ENCODE peak calls at places on chromosomes 7 and 10, in ten cellular contexts. U is transverse colon, E is K562, D is GM23338, F is stomach, R is HepG2, A is HCT116, T is spleen, S is prostate gland, X is vagina. J is an unnamed sample. For H3K4me1, the result is how much of the 10 kb centered on the place peaks cover.

GRCh38 chr7:108204281-108204796 is 74.2 kb upstream of the LAMB4 start:
- DNase-seq in U (no peak), R (no peak), X (no peak), D (no peak), A (no peak), F (no peak), T (no peak), E (no peak), S (no peak), J (peak)

GRCh38 chr7:46784746-46785145 is 797.2 kb downstream of the TNS3 start:
- DNase-seq in X (no peak), A (peak), U (no peak), E (no peak), S (no peak), D (no peak), T (no peak), F (no peak), R (no peak), J (no peak)

GRCh38 chr10:112904000-112904399 is 46.0 kb upstream of the TCF7L2 start:
- DNase-seq in T (no peak), F (no peak), S (no peak), X (no peak), R (peak), E (no peak), D (no peak), U (no peak), A (peak), J (no peak)

GRCh38 chr7:131459256-131459655 is 97.2 kb downstream of the PODXL start:
- DNase-seq in U (no peak), E (no peak), X (no peak), D (no peak), F (no peak), R (no peak), T (no peak), A (peak), S (no peak), J (no peak)

GRCh38 chr10:72847681-72848080 is 45.9 kb upstream of the OIT3 start:
- DNase-seq in R (no peak), X (no peak), F (no peak), S (no peak), U (no peak), E (no peak), T (no peak), D (no peak), A (no peak), J (no peak)

GRCh38 chr10:89338717-89339116 is 10.9 kb downstream of the IFIT3 start:
- DNase-seq in R (no peak), T (no peak), A (no peak), D (no peak), U (no peak), S (no peak), X (no peak), F (no peak), E (no peak), J (no peak)

GRCh38 chr7:25669300-25669781 is 441.1 kb upstream of the NPVF start:
- DNase-seq in E (no peak), D (no peak), F (no peak), S (no peak), A (no peak), X (no peak), U (no peak), R (no peak), T (no peak), J (no peak)

GRCh38 chr10:99941942-99942835 is 67.6 kb downstream of the DNMBP start:
- DNase-seq in S (no peak), U (no peak), T (no peak), F (no peak), R (no peak), D (no peak), E (no peak), X (no peak), A (no peak), J (no peak)

GRCh38 chr10:48251525-48252353 is 22.8 kb downstream of the FRMPD2 start:
- DNase-seq in A (no peak), X (no peak), S (peak), F (peak), E (no peak), D (peak), T (no peak), R (no peak), U (peak), J (no peak)

GRCh38 chr10:82358486-82359097 is 483.6 kb downstream of the NRG3 start:
- DNase-seq in E (no peak), F (no peak), U (no peak), X (no peak), R (no peak), D (no peak), S (no peak), A (no peak), T (no peak), J (no peak)

GRCh38 chr7:139738101-139738489 is 39.7 kb downstream of the HIPK2 start:
- DNase-seq in U (no peak), S (no peak), X (peak), D (no peak), E (no peak), A (no peak), T (no peak), R (peak), F (no peak), J (no peak)

GRCh38 chr7:51065766-51066165 is 250.8 kb downstream of the COBL start:
- DNase-seq in A (no peak), U (no peak), F (no peak), X (no peak), D (no peak), R (no peak), E (no peak), S (no peak), T (no peak), J (no peak)

GRCh38 chr7:1851731-1852531 is 181.9 kb downstream of the ELFN1 start:
- DNase-seq in U (no peak), X (no peak), D (no peak), R (no peak), S (no peak), E (no peak), A (no peak), F (peak), T (peak), J (peak)

GRCh38 chr7:8387551-8388256 is 45.7 kb upstream of the NXPH1 start:
- DNase-seq in T (no peak), X (no peak), R (no peak), A (no peak), S (no peak), E (peak), F (no peak), U (no peak), D (no peak), J (no peak)

GRCh38 chr7:112023282-112023681 is 182.9 kb downstream of the DOCK4 start:
- DNase-seq in X (no peak), U (no peak), A (no peak), E (no peak), F (no peak), R (no peak), D (no peak), S (no peak), T (no peak), J (no peak)

GRCh38 chr10:71265618-71266146 is 53.3 kb downstream of the UNC5B start:
- DNase-seq in F (no peak), R (no peak), X (no peak), U (no peak), E (no peak), A (no peak), T (no peak), D (no peak), S (no peak), J (peak)

GRCh38 chr10:33094263-33095051 is 136.4 kb upstream of the ITGB1 start:
- DNase-seq in R (no peak), S (no peak), A (no peak), T (no peak), X (no peak), F (no peak), E (no peak), D (no peak), U (no peak), J (no peak)

GRCh38 chr7:4230352-4230751 is 451.7 kb upstream of the FOXK1 start:
- DNase-seq in X (no peak), F (no peak), T (no peak), R (no peak), D (no peak), E (no peak), S (no peak), A (no peak), U (no peak), J (no peak)

GRCh38 chr10:33041783-33042437 is 83.9 kb upstream of the ITGB1 start:
- DNase-seq in D (peak), R (no peak), E (no peak), T (no peak), A (no peak), X (no peak), F (no peak), S (no peak), U (no peak), J (no peak)

GRCh38 chr10:110260746-110261477 is 43.8 kb downstream of the SMNDC1 start:
- DNase-seq in F (no peak), E (no peak), A (no peak), R (no peak), U (no peak), S (no peak), X (no peak), T (no peak), D (no peak), J (no peak)

GRCh38 chr7:19932549-19933249 is 159.3 kb upstream of the TMEM196 start:
- DNase-seq in F (no peak), D (no peak), E (no peak), X (no peak), S (no peak), R (no peak), A (no peak), U (no peak), T (no peak), J (no peak)

GRCh38 chr10:48457949-48458661 is 146.8 kb downstream of the ARHGAP22 start:
- DNase-seq in U (no peak), S (no peak), D (no peak), E (no peak), A (no peak), F (peak), X (peak), T (peak), R (no peak), J (peak)

GRCh38 chr7:50865450-50865849 is 82.8 kb upstream of the GRB10 start:
- DNase-seq in F (no peak), R (no peak), U (no peak), A (no peak), E (no peak), D (no peak), T (no peak), X (no peak), S (no peak), J (no peak)

GRCh38 chr7:151110941-151111645 is 24.8 kb downstream of the AGAP3 start:
- DNase-seq in S (peak), A (no peak), X (no peak), U (peak), T (peak), D (peak), E (peak), R (peak), F (peak), J (peak)

GRCh38 chr7:73770002-73770859 is at the start of gene CLDN3:
- DNase-seq in R (no peak), A (peak), U (peak), X (no peak), E (no peak), D (peak), F (peak), T (no peak), S (peak), J (peak)

GRCh38 chr10:33386926-33387325 is 52.5 kb upstream of the NRP1 start:
- DNase-seq in S (no peak), A (no peak), T (no peak), F (no peak), X (no peak), E (no peak), R (no peak), D (no peak), U (no peak), J (peak)

GRCh38 chr7:69457912-69458491 is 140.3 kb upstream of the AUTS2 start:
- DNase-seq in A (no peak), T (no peak), U (no peak), D (peak), E (no peak), F (no peak), S (no peak), R (no peak), X (no peak), J (no peak)

GRCh38 chr7:152430857-152431256 is 4.9 kb downstream of the KMT2C start:
- DNase-seq in X (no peak), F (no peak), S (no peak), A (no peak), U (no peak), D (no peak), T (no peak), R (no peak), E (no peak), J (no peak)

GRCh38 chr7:152436279-152437147 is 710 bp upstream of the KMT2C start:
- DNase-seq in E (peak), D (peak), X (peak), A (peak), R (peak), S (peak), T (peak), F (peak), U (peak), J (peak)

DNA sequence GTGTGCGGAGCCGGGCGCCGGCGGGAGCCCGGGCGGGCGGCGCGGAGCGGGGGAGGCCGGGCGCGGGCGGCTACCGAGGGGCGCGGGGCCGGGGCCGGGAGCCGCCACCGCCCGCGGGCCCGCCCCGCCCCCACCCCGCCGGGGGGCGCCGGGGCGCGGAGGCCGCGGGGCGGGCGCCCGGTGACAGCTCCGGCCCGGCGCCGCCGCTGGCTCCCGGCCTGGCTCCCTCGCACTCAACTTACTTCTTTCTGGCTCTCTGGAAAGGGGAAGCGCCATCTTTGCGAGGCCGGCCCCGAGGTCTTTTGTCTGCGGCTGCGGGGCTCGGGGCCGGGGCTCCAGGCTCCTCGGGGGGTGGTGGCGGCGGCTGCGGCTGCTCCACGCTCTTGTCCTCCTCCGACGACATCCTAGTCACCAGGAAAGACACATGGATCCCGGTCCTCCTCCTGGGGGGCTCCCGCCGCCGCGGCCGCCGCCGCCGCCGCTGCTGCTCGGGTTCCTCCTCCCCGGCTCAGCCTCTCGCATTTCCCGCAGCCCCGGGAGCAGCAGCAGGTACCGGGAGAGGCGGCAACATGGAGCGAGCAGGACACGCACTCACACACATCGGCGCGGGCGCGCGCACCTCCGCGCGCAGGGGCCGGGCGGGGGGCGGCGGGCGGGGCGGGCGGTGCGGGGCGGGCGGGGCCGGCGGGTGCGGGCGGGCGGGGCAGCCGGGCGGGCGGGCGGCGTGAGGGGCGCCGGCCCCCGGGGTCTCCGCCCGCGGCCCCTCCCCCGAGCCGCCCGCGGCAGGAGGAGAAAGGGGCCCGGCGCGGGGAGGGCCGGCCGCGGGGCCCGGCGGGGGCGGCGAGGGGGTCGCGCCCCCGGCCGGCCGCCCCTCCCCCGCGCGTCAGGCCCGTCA is at the start of gene KMT2C:
- DNase-seq in T (peak), F (peak), E (peak), D (peak), S (peak), R (no peak), A (no peak), X (no peak), U (peak), J (peak)
- TF ChIP-seq POLR2AphosphoS5 in T (peak), F (peak), E (peak), D (no peak), S (peak), R (no peak), A (peak), X (peak), U (peak), J (peak)

GRCh38 chr10:1571587-1572237 is 165.6 kb downstream of the ADARB2 start:
- DNase-seq in D (no peak), U (no peak), A (no peak), E (no peak), F (no peak), S (no peak), R (no peak), X (no peak), T (no peak), J (no peak)

GRCh38 chr10:1567742-1568495 is 169.4 kb downstream of the ADARB2 start:
- DNase-seq in X (no peak), D (no peak), R (no peak), U (no peak), T (peak), A (no peak), S (no peak), E (no peak), F (no peak), J (no peak)

GRCh38 chr10:1572519-1573333 is 164.6 kb downstream of the ADARB2 start:
- DNase-seq in D (no peak), R (no peak), T (no peak), A (no peak), F (no peak), X (no peak), S (no peak), U (no peak), E (no peak), J (no peak)

GRCh38 chr10:1569208-1569607 is 168.1 kb downstream of the ADARB2 start:
- DNase-seq in D (no peak), E (no peak), F (no peak), T (peak), X (no peak), S (no peak), A (no peak), U (no peak), R (no peak), J (no peak)

GRCh38 chr10:1570652-1571051 is 166.7 kb downstream of the ADARB2 start:
- DNase-seq in E (no peak), U (no peak), D (peak), X (no peak), A (no peak), S (no peak), R (no peak), F (no peak), T (peak), J (no peak)
- H3K4me1 ChIP-seq in E (under half), U (under half), D (under half), X (under half), A (under half), S (under half), R (under half), F (under half), T (under half), J (under half)

GRCh38 chr10:117654105-117654504 is 111.6 kb downstream of the EMX2 start:
- DNase-seq in E (no peak), A (no peak), X (peak), R (no peak), D (no peak), S (no peak), F (no peak), U (no peak), T (no peak), J (no peak)

GRCh38 chr10:117652228-117653169 is 110.0 kb downstream of the EMX2 start:
- DNase-seq in A (no peak), R (no peak), S (no peak), T (no peak), E (no peak), X (peak), U (no peak), D (no peak), F (no peak), J (no peak)

GRCh38 chr10:117661316-117661715 is 118.8 kb downstream of the EMX2 start:
- DNase-seq in A (no peak), T (no peak), X (no peak), F (no peak), R (no peak), S (no peak), U (no peak), E (no peak), D (no peak), J (no peak)

GRCh38 chr10:117653170-117653515 is 110.6 kb downstream of the EMX2 start:
- DNase-seq in X (no peak), T (no peak), R (peak), F (no peak), S (no peak), E (no peak), A (peak), D (no peak), U (no peak), J (no peak)

DNA sequence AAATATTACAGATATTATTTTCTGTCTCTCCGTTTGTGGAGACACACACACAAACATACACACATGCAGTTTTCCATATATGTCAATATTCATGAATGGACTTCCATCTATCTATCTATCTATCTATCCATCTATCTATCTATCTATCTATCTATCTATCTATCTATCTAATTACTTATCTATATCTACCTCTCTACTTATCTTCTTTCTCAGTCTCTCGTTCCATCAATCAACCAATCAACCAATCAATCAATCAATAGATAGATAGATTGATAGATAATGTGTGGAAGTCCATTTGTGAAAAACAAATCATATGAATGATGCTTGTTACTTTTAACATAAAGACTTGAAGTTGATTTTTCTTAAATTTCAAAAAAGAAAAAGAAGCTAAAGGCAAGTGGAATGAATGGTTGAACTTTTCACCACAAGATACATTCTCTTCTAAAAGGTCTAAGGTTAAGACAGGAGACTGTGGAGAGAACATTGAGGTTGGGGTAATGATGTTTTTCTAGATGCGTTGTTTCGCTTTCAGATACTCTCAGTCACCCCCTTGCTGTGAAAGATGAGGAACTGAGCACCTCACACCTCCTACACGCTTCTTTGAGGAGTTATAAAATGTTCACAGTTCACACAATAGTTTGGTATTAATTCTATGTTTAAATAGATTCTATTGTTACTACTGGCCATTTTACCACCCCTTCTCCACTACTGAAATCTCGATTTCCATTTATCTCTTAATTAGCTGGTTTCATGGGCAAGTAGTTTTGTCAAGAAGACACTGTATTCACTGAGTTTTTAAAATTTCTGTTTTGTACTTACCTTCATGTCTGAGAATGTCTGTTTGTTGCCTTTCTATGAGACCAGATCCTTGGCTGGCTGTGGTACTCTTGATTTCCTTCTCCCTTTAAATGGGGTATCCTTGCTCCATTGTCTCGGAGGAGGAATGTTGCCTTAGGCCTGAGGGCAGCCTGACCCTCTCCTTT is 114.1 kb downstream of the EMX2 start:
- DNase-seq in S (no peak), U (no peak), R (no peak), X (no peak), T (no peak), D (no peak), E (no peak), F (no peak), A (no peak), J (no peak)
- TF ChIP-seq CTCF in S (no peak), U (no peak), R (no peak), X (no peak), T (no peak), D (no peak), E (no peak), F (no peak), A (no peak), J (no peak)

DNA sequence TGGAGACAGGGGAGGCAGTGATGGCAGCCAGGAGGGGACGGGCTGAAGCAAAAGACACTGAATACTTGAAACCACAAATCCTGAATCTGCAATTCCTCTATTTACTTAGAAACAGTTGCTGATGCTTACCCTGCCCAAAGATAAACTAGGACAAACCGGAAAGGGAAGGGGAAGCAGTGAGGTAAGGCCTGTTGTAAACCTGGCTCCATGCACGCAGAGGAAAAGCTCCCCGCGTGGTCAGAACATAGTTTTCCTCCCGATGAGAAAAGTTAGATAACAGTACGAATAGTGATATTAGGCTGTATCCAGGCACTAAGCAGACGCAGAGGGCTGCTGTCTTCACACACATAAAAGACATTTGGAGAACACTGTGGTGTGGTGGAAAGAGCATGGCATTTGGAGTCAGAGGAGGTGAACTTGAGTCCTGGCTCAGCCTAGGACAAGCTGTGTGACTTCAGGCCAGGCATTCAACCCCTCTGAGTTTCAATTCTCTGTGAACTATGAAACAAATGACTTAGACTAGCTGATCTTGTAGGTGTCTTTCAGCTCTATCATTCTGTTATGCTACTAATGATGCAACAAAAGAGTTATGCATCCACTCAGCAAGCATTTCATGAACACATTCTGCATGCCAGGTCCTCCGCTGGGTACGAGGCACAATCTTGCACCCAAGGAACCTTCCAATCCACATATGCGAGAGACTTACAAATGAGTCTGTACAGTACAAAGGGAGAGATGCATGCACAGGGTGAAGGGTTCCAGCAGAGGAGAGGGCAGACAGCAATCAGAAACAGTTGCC is 80.9 kb downstream of the SORBS1 start:
- DNase-seq in A (no peak), U (no peak), E (no peak), X (no peak), D (no peak), R (no peak), F (no peak), S (no peak), T (no peak), J (no peak)
- TF ChIP-seq POLR2AphosphoS5 in A (no peak), U (no peak), E (no peak), X (no peak), D (no peak), R (no peak), F (peak), S (peak), T (peak), J (peak)

J was measured in upper lobe of left lung.